ENCODE peak calls at places on chromosomes 3 and 15, in ten cellular contexts. One of them, this sample, is unnamed.

GRCh38 chr3:87797872-87798566 is 260.8 kb downstream of the CGGBP1 start:
- DNase-seq in lower lobe of right lung: no peak
- DNase-seq in activated CD8-positive, alpha-beta memory T cell treated with anti-CD3 and anti-CD28 coated beads for 1 hour: no peak
- DNase-seq in CD8-positive, alpha-beta T cell: no peak
- DNase-seq in GM12891: no peak
- DNase-seq in D341Med: no peak
- DNase-seq in foreskin fibroblast: no peak
- DNase-seq in stimulated activated CD4-positive, alpha-beta T cell treated with anti-CD3 and anti-CD28 coated beads, Interleukin-4, amount 100 ng/mL, for 24 hours: no peak
- DNase-seq in DMS153: no peak
- DNase-seq in cardiac muscle cell: no peak
- DNase-seq in this sample: no peak

GRCh38 chr15:74988007-74988800 is 7.2 kb upstream of the SCAMP5 start:
- DNase-seq in DMS153: peak
- DNase-seq in CD8-positive, alpha-beta T cell: peak
- DNase-seq in activated CD8-positive, alpha-beta memory T cell treated with anti-CD3 and anti-CD28 coated beads for 1 hour: no peak
- DNase-seq in D341Med: peak
- DNase-seq in foreskin fibroblast: no peak
- DNase-seq in GM12891: no peak
- DNase-seq in stimulated activated CD4-positive, alpha-beta T cell treated with anti-CD3 and anti-CD28 coated beads, Interleukin-4, amount 100 ng/mL, for 24 hours: peak
- DNase-seq in cardiac muscle cell: peak
- DNase-seq in lower lobe of right lung: peak
- DNase-seq in this sample: peak

GRCh38 chr3:145144361-145144760 is 1016.6 kb downstream of the PLOD2 start:
- DNase-seq in DMS153: no peak
- DNase-seq in GM12891: no peak
- DNase-seq in activated CD8-positive, alpha-beta memory T cell treated with anti-CD3 and anti-CD28 coated beads for 1 hour: no peak
- DNase-seq in D341Med: no peak
- DNase-seq in stimulated activated CD4-positive, alpha-beta T cell treated with anti-CD3 and anti-CD28 coated beads, Interleukin-4, amount 100 ng/mL, for 24 hours: no peak
- DNase-seq in lower lobe of right lung: no peak
- DNase-seq in foreskin fibroblast: no peak
- DNase-seq in CD8-positive, alpha-beta T cell: no peak
- DNase-seq in cardiac muscle cell: no peak
- DNase-seq in this sample: no peak

GRCh38 chr3:178084938-178085816 is 451.1 kb upstream of the KCNMB2 start:
- DNase-seq in D341Med: peak
- DNase-seq in CD8-positive, alpha-beta T cell: peak
- DNase-seq in foreskin fibroblast: peak
- DNase-seq in lower lobe of right lung: peak
- DNase-seq in cardiac muscle cell: peak
- DNase-seq in GM12891: no peak
- DNase-seq in DMS153: peak
- DNase-seq in activated CD8-positive, alpha-beta memory T cell treated with anti-CD3 and anti-CD28 coated beads for 1 hour: no peak
- DNase-seq in stimulated activated CD4-positive, alpha-beta T cell treated with anti-CD3 and anti-CD28 coated beads, Interleukin-4, amount 100 ng/mL, for 24 hours: peak
- DNase-seq in this sample: peak

GRCh38 chr3:155596614-155597013 is 148.3 kb downstream of the PLCH1 start:
- DNase-seq in activated CD8-positive, alpha-beta memory T cell treated with anti-CD3 and anti-CD28 coated beads for 1 hour: no peak
- DNase-seq in stimulated activated CD4-positive, alpha-beta T cell treated with anti-CD3 and anti-CD28 coated beads, Interleukin-4, amount 100 ng/mL, for 24 hours: no peak
- DNase-seq in DMS153: no peak
- DNase-seq in cardiac muscle cell: no peak
- DNase-seq in D341Med: no peak
- DNase-seq in CD8-positive, alpha-beta T cell: no peak
- DNase-seq in lower lobe of right lung: no peak
- DNase-seq in GM12891: no peak
- DNase-seq in foreskin fibroblast: no peak
- DNase-seq in this sample: no peak

GRCh38 chr3:157290761-157291160 is 130.8 kb upstream of the CCNL1 start:
- DNase-seq in stimulated activated CD4-positive, alpha-beta T cell treated with anti-CD3 and anti-CD28 coated beads, Interleukin-4, amount 100 ng/mL, for 24 hours: no peak
- DNase-seq in lower lobe of right lung: no peak
- DNase-seq in D341Med: no peak
- DNase-seq in activated CD8-positive, alpha-beta memory T cell treated with anti-CD3 and anti-CD28 coated beads for 1 hour: no peak
- DNase-seq in cardiac muscle cell: peak
- DNase-seq in DMS153: no peak
- DNase-seq in foreskin fibroblast: peak
- DNase-seq in CD8-positive, alpha-beta T cell: no peak
- DNase-seq in GM12891: no peak
- DNase-seq in this sample: no peak

GRCh38 chr3:45123841-45124269 is 22.3 kb downstream of the CDCP1 start:
- DNase-seq in cardiac muscle cell: peak
- DNase-seq in D341Med: no peak
- DNase-seq in lower lobe of right lung: no peak
- DNase-seq in GM12891: no peak
- DNase-seq in CD8-positive, alpha-beta T cell: no peak
- DNase-seq in activated CD8-positive, alpha-beta memory T cell treated with anti-CD3 and anti-CD28 coated beads for 1 hour: no peak
- DNase-seq in foreskin fibroblast: peak
- DNase-seq in stimulated activated CD4-positive, alpha-beta T cell treated with anti-CD3 and anti-CD28 coated beads, Interleukin-4, amount 100 ng/mL, for 24 hours: no peak
- DNase-seq in DMS153: no peak
- DNase-seq in this sample: peak

GRCh38 chr3:36482259-36482658 is 102.0 kb downstream of the STAC start:
- DNase-seq in activated CD8-positive, alpha-beta memory T cell treated with anti-CD3 and anti-CD28 coated beads for 1 hour: no peak
- DNase-seq in stimulated activated CD4-positive, alpha-beta T cell treated with anti-CD3 and anti-CD28 coated beads, Interleukin-4, amount 100 ng/mL, for 24 hours: no peak
- DNase-seq in D341Med: no peak
- DNase-seq in CD8-positive, alpha-beta T cell: no peak
- DNase-seq in DMS153: no peak
- DNase-seq in foreskin fibroblast: no peak
- DNase-seq in lower lobe of right lung: no peak
- DNase-seq in GM12891: no peak
- DNase-seq in cardiac muscle cell: no peak
- DNase-seq in this sample: no peak

GRCh38 chr3:107629556-107629955 is 106.8 kb downstream of the BBX start:
- DNase-seq in D341Med: no peak
- DNase-seq in stimulated activated CD4-positive, alpha-beta T cell treated with anti-CD3 and anti-CD28 coated beads, Interleukin-4, amount 100 ng/mL, for 24 hours: no peak
- DNase-seq in lower lobe of right lung: no peak
- DNase-seq in GM12891: no peak
- DNase-seq in cardiac muscle cell: peak
- DNase-seq in activated CD8-positive, alpha-beta memory T cell treated with anti-CD3 and anti-CD28 coated beads for 1 hour: no peak
- DNase-seq in foreskin fibroblast: peak
- DNase-seq in DMS153: no peak
- DNase-seq in CD8-positive, alpha-beta T cell: no peak
- DNase-seq in this sample: no peak

GRCh38 chr3:36957862-36958686 is 13.2 kb upstream of the TRANK1 start:
- DNase-seq in stimulated activated CD4-positive, alpha-beta T cell treated with anti-CD3 and anti-CD28 coated beads, Interleukin-4, amount 100 ng/mL, for 24 hours: peak
- DNase-seq in foreskin fibroblast: peak
- DNase-seq in lower lobe of right lung: no peak
- DNase-seq in activated CD8-positive, alpha-beta memory T cell treated with anti-CD3 and anti-CD28 coated beads for 1 hour: no peak
- DNase-seq in CD8-positive, alpha-beta T cell: no peak
- DNase-seq in GM12891: no peak
- DNase-seq in cardiac muscle cell: peak
- DNase-seq in D341Med: no peak
- DNase-seq in DMS153: no peak
- DNase-seq in this sample: no peak

GRCh38 chr3:21642433-21642832 is 108.6 kb downstream of the ZNF385D start:
- DNase-seq in D341Med: no peak
- DNase-seq in lower lobe of right lung: no peak
- DNase-seq in CD8-positive, alpha-beta T cell: no peak
- DNase-seq in GM12891: no peak
- DNase-seq in foreskin fibroblast: no peak
- DNase-seq in DMS153: no peak
- DNase-seq in stimulated activated CD4-positive, alpha-beta T cell treated with anti-CD3 and anti-CD28 coated beads, Interleukin-4, amount 100 ng/mL, for 24 hours: no peak
- DNase-seq in cardiac muscle cell: no peak
- DNase-seq in activated CD8-positive, alpha-beta memory T cell treated with anti-CD3 and anti-CD28 coated beads for 1 hour: no peak
- DNase-seq in this sample: no peak

GRCh38 chr3:82654708-82655107 is 893.3 kb upstream of the GBE1 start:
- DNase-seq in lower lobe of right lung: no peak
- DNase-seq in cardiac muscle cell: no peak
- DNase-seq in DMS153: peak
- DNase-seq in stimulated activated CD4-positive, alpha-beta T cell treated with anti-CD3 and anti-CD28 coated beads, Interleukin-4, amount 100 ng/mL, for 24 hours: no peak
- DNase-seq in CD8-positive, alpha-beta T cell: no peak
- DNase-seq in activated CD8-positive, alpha-beta memory T cell treated with anti-CD3 and anti-CD28 coated beads for 1 hour: no peak
- DNase-seq in foreskin fibroblast: no peak
- DNase-seq in GM12891: no peak
- DNase-seq in D341Med: no peak
- DNase-seq in this sample: no peak

GRCh38 chr3:187105700-187106099 is 33.6 kb downstream of the RPL39L start:
- DNase-seq in lower lobe of right lung: no peak
- DNase-seq in activated CD8-positive, alpha-beta memory T cell treated with anti-CD3 and anti-CD28 coated beads for 1 hour: no peak
- DNase-seq in GM12891: no peak
- DNase-seq in DMS153: no peak
- DNase-seq in foreskin fibroblast: no peak
- DNase-seq in CD8-positive, alpha-beta T cell: no peak
- DNase-seq in cardiac muscle cell: no peak
- DNase-seq in D341Med: no peak
- DNase-seq in stimulated activated CD4-positive, alpha-beta T cell treated with anti-CD3 and anti-CD28 coated beads, Interleukin-4, amount 100 ng/mL, for 24 hours: no peak
- DNase-seq in this sample: no peak

GRCh38 chr3:118057086-118057485 is 977.6 kb downstream of the IGSF11 start:
- DNase-seq in DMS153: no peak
- DNase-seq in activated CD8-positive, alpha-beta memory T cell treated with anti-CD3 and anti-CD28 coated beads for 1 hour: no peak
- DNase-seq in stimulated activated CD4-positive, alpha-beta T cell treated with anti-CD3 and anti-CD28 coated beads, Interleukin-4, amount 100 ng/mL, for 24 hours: no peak
- DNase-seq in cardiac muscle cell: no peak
- DNase-seq in CD8-positive, alpha-beta T cell: no peak
- DNase-seq in lower lobe of right lung: no peak
- DNase-seq in GM12891: no peak
- DNase-seq in D341Med: no peak
- DNase-seq in foreskin fibroblast: no peak
- DNase-seq in this sample: no peak

GRCh38 chr3:129625071-129625874 is 18.8 kb upstream of the PLXND1 start:
- DNase-seq in stimulated activated CD4-positive, alpha-beta T cell treated with anti-CD3 and anti-CD28 coated beads, Interleukin-4, amount 100 ng/mL, for 24 hours: no peak
- DNase-seq in activated CD8-positive, alpha-beta memory T cell treated with anti-CD3 and anti-CD28 coated beads for 1 hour: no peak
- DNase-seq in D341Med: peak
- DNase-seq in foreskin fibroblast: no peak
- DNase-seq in cardiac muscle cell: no peak
- DNase-seq in lower lobe of right lung: peak
- DNase-seq in DMS153: no peak
- DNase-seq in CD8-positive, alpha-beta T cell: no peak
- DNase-seq in GM12891: peak
- DNase-seq in this sample: no peak

GRCh38 chr3:143763568-143764162 is 84.6 kb downstream of the SLC9A9 start:
- DNase-seq in activated CD8-positive, alpha-beta memory T cell treated with anti-CD3 and anti-CD28 coated beads for 1 hour: no peak
- DNase-seq in lower lobe of right lung: no peak
- DNase-seq in D341Med: no peak
- DNase-seq in GM12891: no peak
- DNase-seq in CD8-positive, alpha-beta T cell: no peak
- DNase-seq in stimulated activated CD4-positive, alpha-beta T cell treated with anti-CD3 and anti-CD28 coated beads, Interleukin-4, amount 100 ng/mL, for 24 hours: no peak
- DNase-seq in cardiac muscle cell: peak
- DNase-seq in DMS153: no peak
- DNase-seq in foreskin fibroblast: no peak
- DNase-seq in this sample: no peak

GRCh38 chr15:77225088-77225487 is 154.2 kb upstream of the TSPAN3 start:
- DNase-seq in foreskin fibroblast: no peak
- DNase-seq in GM12891: no peak
- DNase-seq in stimulated activated CD4-positive, alpha-beta T cell treated with anti-CD3 and anti-CD28 coated beads, Interleukin-4, amount 100 ng/mL, for 24 hours: no peak
- DNase-seq in D341Med: no peak
- DNase-seq in activated CD8-positive, alpha-beta memory T cell treated with anti-CD3 and anti-CD28 coated beads for 1 hour: no peak
- DNase-seq in CD8-positive, alpha-beta T cell: no peak
- DNase-seq in DMS153: no peak
- DNase-seq in lower lobe of right lung: no peak
- DNase-seq in cardiac muscle cell: peak
- DNase-seq in this sample: no peak

GRCh38 chr3:59451800-59452741 is 402.2 kb upstream of the CFAP20DC start:
- DNase-seq in foreskin fibroblast: no peak
- DNase-seq in GM12891: no peak
- DNase-seq in D341Med: no peak
- DNase-seq in activated CD8-positive, alpha-beta memory T cell treated with anti-CD3 and anti-CD28 coated beads for 1 hour: no peak
- DNase-seq in DMS153: no peak
- DNase-seq in lower lobe of right lung: no peak
- DNase-seq in cardiac muscle cell: no peak
- DNase-seq in stimulated activated CD4-positive, alpha-beta T cell treated with anti-CD3 and anti-CD28 coated beads, Interleukin-4, amount 100 ng/mL, for 24 hours: no peak
- DNase-seq in CD8-positive, alpha-beta T cell: no peak
- DNase-seq in this sample: no peak

GRCh38 chr3:163056874-163057497 is 1560.4 kb downstream of the OTOL1 start:
- DNase-seq in lower lobe of right lung: no peak
- DNase-seq in CD8-positive, alpha-beta T cell: no peak
- DNase-seq in D341Med: peak
- DNase-seq in DMS153: no peak
- DNase-seq in activated CD8-positive, alpha-beta memory T cell treated with anti-CD3 and anti-CD28 coated beads for 1 hour: no peak
- DNase-seq in cardiac muscle cell: peak
- DNase-seq in GM12891: peak
- DNase-seq in stimulated activated CD4-positive, alpha-beta T cell treated with anti-CD3 and anti-CD28 coated beads, Interleukin-4, amount 100 ng/mL, for 24 hours: no peak
- DNase-seq in foreskin fibroblast: no peak
- DNase-seq in this sample: peak

GRCh38 chr3:55571913-55572312 is 84.8 kb upstream of the WNT5A start:
- DNase-seq in cardiac muscle cell: peak
- DNase-seq in lower lobe of right lung: peak
- DNase-seq in activated CD8-positive, alpha-beta memory T cell treated with anti-CD3 and anti-CD28 coated beads for 1 hour: no peak
- DNase-seq in D341Med: no peak
- DNase-seq in DMS153: peak
- DNase-seq in CD8-positive, alpha-beta T cell: no peak
- DNase-seq in GM12891: no peak
- DNase-seq in stimulated activated CD4-positive, alpha-beta T cell treated with anti-CD3 and anti-CD28 coated beads, Interleukin-4, amount 100 ng/mL, for 24 hours: no peak
- DNase-seq in foreskin fibroblast: no peak
- DNase-seq in this sample: no peak

GRCh38 chr3:45841380-45841700 is 579 bp downstream of the LZTFL1 start:
- DNase-seq in CD8-positive, alpha-beta T cell: no peak
- DNase-seq in activated CD8-positive, alpha-beta memory T cell treated with anti-CD3 and anti-CD28 coated beads for 1 hour: no peak
- DNase-seq in lower lobe of right lung: peak
- DNase-seq in foreskin fibroblast: peak
- DNase-seq in D341Med: no peak
- DNase-seq in DMS153: no peak
- DNase-seq in GM12891: no peak
- DNase-seq in stimulated activated CD4-positive, alpha-beta T cell treated with anti-CD3 and anti-CD28 coated beads, Interleukin-4, amount 100 ng/mL, for 24 hours: no peak
- DNase-seq in cardiac muscle cell: peak
- DNase-seq in this sample: no peak

GRCh38 chr15:73746883-73747282 is 6.3 kb downstream of the INSYN1 start:
- DNase-seq in cardiac muscle cell: peak
- DNase-seq in DMS153: no peak
- DNase-seq in GM12891: no peak
- DNase-seq in lower lobe of right lung: no peak
- DNase-seq in activated CD8-positive, alpha-beta memory T cell treated with anti-CD3 and anti-CD28 coated beads for 1 hour: no peak
- DNase-seq in foreskin fibroblast: no peak
- DNase-seq in D341Med: no peak
- DNase-seq in CD8-positive, alpha-beta T cell: no peak
- DNase-seq in stimulated activated CD4-positive, alpha-beta T cell treated with anti-CD3 and anti-CD28 coated beads, Interleukin-4, amount 100 ng/mL, for 24 hours: no peak
- DNase-seq in this sample: no peak

GRCh38 chr3:94159062-94159726 is 96.3 kb downstream of the NSUN3 start:
- DNase-seq in activated CD8-positive, alpha-beta memory T cell treated with anti-CD3 and anti-CD28 coated beads for 1 hour: no peak
- DNase-seq in GM12891: no peak
- DNase-seq in DMS153: no peak
- DNase-seq in CD8-positive, alpha-beta T cell: no peak
- DNase-seq in lower lobe of right lung: no peak
- DNase-seq in foreskin fibroblast: no peak
- DNase-seq in D341Med: no peak
- DNase-seq in cardiac muscle cell: peak
- DNase-seq in stimulated activated CD4-positive, alpha-beta T cell treated with anti-CD3 and anti-CD28 coated beads, Interleukin-4, amount 100 ng/mL, for 24 hours: no peak
- DNase-seq in this sample: peak

GRCh38 chr3:64422192-64422591 is 196.9 kb upstream of the PRICKLE2 start:
- DNase-seq in activated CD8-positive, alpha-beta memory T cell treated with anti-CD3 and anti-CD28 coated beads for 1 hour: no peak
- DNase-seq in CD8-positive, alpha-beta T cell: no peak
- DNase-seq in DMS153: no peak
- DNase-seq in lower lobe of right lung: no peak
- DNase-seq in cardiac muscle cell: no peak
- DNase-seq in stimulated activated CD4-positive, alpha-beta T cell treated with anti-CD3 and anti-CD28 coated beads, Interleukin-4, amount 100 ng/mL, for 24 hours: no peak
- DNase-seq in GM12891: no peak
- DNase-seq in D341Med: peak
- DNase-seq in foreskin fibroblast: no peak
- DNase-seq in this sample: no peak

GRCh38 chr15:78893538-78893937 is 20.8 kb downstream of the MORF4L1 start:
- DNase-seq in D341Med: no peak
- DNase-seq in cardiac muscle cell: no peak
- DNase-seq in foreskin fibroblast: no peak
- DNase-seq in activated CD8-positive, alpha-beta memory T cell treated with anti-CD3 and anti-CD28 coated beads for 1 hour: no peak
- DNase-seq in stimulated activated CD4-positive, alpha-beta T cell treated with anti-CD3 and anti-CD28 coated beads, Interleukin-4, amount 100 ng/mL, for 24 hours: no peak
- DNase-seq in DMS153: no peak
- DNase-seq in lower lobe of right lung: no peak
- DNase-seq in GM12891: no peak
- DNase-seq in CD8-positive, alpha-beta T cell: no peak
- DNase-seq in this sample: no peak

GRCh38 chr3:155664922-155665695 is 79.8 kb downstream of the PLCH1 start:
- DNase-seq in foreskin fibroblast: peak
- DNase-seq in cardiac muscle cell: peak
- DNase-seq in GM12891: no peak
- DNase-seq in D341Med: no peak
- DNase-seq in lower lobe of right lung: no peak
- DNase-seq in activated CD8-positive, alpha-beta memory T cell treated with anti-CD3 and anti-CD28 coated beads for 1 hour: no peak
- DNase-seq in CD8-positive, alpha-beta T cell: no peak
- DNase-seq in stimulated activated CD4-positive, alpha-beta T cell treated with anti-CD3 and anti-CD28 coated beads, Interleukin-4, amount 100 ng/mL, for 24 hours: no peak
- DNase-seq in DMS153: no peak
- DNase-seq in this sample: no peak

GRCh38 chr15:71183063-71183462 is 67.8 kb downstream of the THSD4 start:
- DNase-seq in activated CD8-positive, alpha-beta memory T cell treated with anti-CD3 and anti-CD28 coated beads for 1 hour: no peak
- DNase-seq in CD8-positive, alpha-beta T cell: no peak
- DNase-seq in cardiac muscle cell: no peak
- DNase-seq in GM12891: no peak
- DNase-seq in D341Med: no peak
- DNase-seq in foreskin fibroblast: no peak
- DNase-seq in lower lobe of right lung: no peak
- DNase-seq in stimulated activated CD4-positive, alpha-beta T cell treated with anti-CD3 and anti-CD28 coated beads, Interleukin-4, amount 100 ng/mL, for 24 hours: no peak
- DNase-seq in DMS153: no peak
- DNase-seq in this sample: no peak

GRCh38 chr3:20107722-20108121 is 67.5 kb downstream of the KAT2B start:
- DNase-seq in DMS153: no peak
- DNase-seq in activated CD8-positive, alpha-beta memory T cell treated with anti-CD3 and anti-CD28 coated beads for 1 hour: no peak
- DNase-seq in lower lobe of right lung: no peak
- DNase-seq in foreskin fibroblast: no peak
- DNase-seq in CD8-positive, alpha-beta T cell: no peak
- DNase-seq in D341Med: no peak
- DNase-seq in GM12891: no peak
- DNase-seq in cardiac muscle cell: no peak
- DNase-seq in stimulated activated CD4-positive, alpha-beta T cell treated with anti-CD3 and anti-CD28 coated beads, Interleukin-4, amount 100 ng/mL, for 24 hours: no peak
- DNase-seq in this sample: no peak

This sample was measured in NCI-H460.